ENCODE peak calls at places on chromosomes 7 and 10, in five cellular contexts. V, C, K, E and H are unnamed samples.

GRCh38 chr10:92691591-92692084 is 1.9 kb downstream of the HHEX start:
- DNase-seq in V (no peak), C (no peak), K (no peak), E (peak), H (peak)

GRCh38 chr10:71263376-71263775 is 51.0 kb downstream of the UNC5B start:
- DNase-seq in V (no peak), C (peak), K (no peak), E (no peak), H (peak)

GRCh38 chr10:126433351-126433750 is 45.1 kb upstream of the ADAM12 start:
- DNase-seq in V (no peak), C (no peak), K (no peak), E (no peak), H (no peak)

GRCh38 chr7:94445696-94446194 is 51.0 kb downstream of the COL1A2 start:
- DNase-seq in V (no peak), C (no peak), K (no peak), E (no peak), H (no peak)

GRCh38 chr7:99379043-99379577 is 4.6 kb downstream of the ARPC1B start:
- DNase-seq in V (peak), C (no peak), K (peak), E (no peak), H (no peak)

GRCh38 chr7:81285142-81285871 is 366.5 kb upstream of the SEMA3C start:
- DNase-seq in V (peak), C (no peak), K (peak), E (no peak), H (no peak)

GRCh38 chr10:67549390-67549789 is 146.6 kb downstream of the CTNNA3 start:
- DNase-seq in V (no peak), C (no peak), K (no peak), E (no peak), H (no peak)

GRCh38 chr10:79487296-79488194 is 24.8 kb upstream of the EIF5AL1 start:
- DNase-seq in V (peak), C (peak), K (peak), E (peak), H (peak)

GRCh38 chr7:147571436-147572180 is 1019.0 kb upstream of the C7orf33 start:
- DNase-seq in V (no peak), C (no peak), K (no peak), E (no peak), H (no peak)

GRCh38 chr7:111198255-111198654 is 107.3 kb downstream of the LRRN3 start:
- DNase-seq in V (peak), C (no peak), K (peak), E (no peak), H (no peak)

GRCh38 chr7:93551063-93551895 is 23.2 kb downstream of the CALCR start:
- DNase-seq in V (peak), C (peak), K (peak), E (peak), H (no peak)

GRCh38 chr7:367351-367841 is 77.4 kb downstream of the FOXL3 start:
- DNase-seq in V (no peak), C (no peak), K (no peak), E (no peak), H (no peak)

GRCh38 chr7:22944506-22944905 is 69.4 kb downstream of the HYCC1 start:
- DNase-seq in V (peak), C (no peak), K (peak), E (no peak), H (no peak)

GRCh38 chr10:124045794-124046355 is 47.5 kb downstream of the CHST15 start:
- DNase-seq in V (no peak), C (no peak), K (no peak), E (no peak), H (no peak)

GRCh38 chr7:150851497-150852370 is 583 bp upstream of the AOC1 start:
- DNase-seq in V (no peak), C (no peak), K (no peak), E (no peak), H (no peak)

GRCh38 chr7:116399808-116400207 is 99.7 kb upstream of the CAV2 start:
- DNase-seq in V (peak), C (no peak), K (peak), E (no peak), H (no peak)

GRCh38 chr7:121530251-121531174 is 134.4 kb upstream of the FAM3C start:
- DNase-seq in V (peak), C (no peak), K (peak), E (no peak), H (no peak)

GRCh38 chr10:119737039-119737663 is 11.3 kb downstream of the INPP5F start:
- DNase-seq in V (no peak), C (no peak), K (no peak), E (no peak), H (no peak)

GRCh38 chr7:139479620-139480019 is 3.9 kb downstream of the KLRG2 start:
- DNase-seq in V (no peak), C (peak), K (no peak), E (no peak), H (no peak)

GRCh38 chr7:25759748-25760147 is 392.2 kb upstream of the NFE2L3 start:
- DNase-seq in V (no peak), C (no peak), K (no peak), E (peak), H (peak)

GRCh38 chr10:78761241-78761825 is 307.4 kb upstream of the ZMIZ1 start:
- DNase-seq in V (no peak), C (no peak), K (no peak), E (no peak), H (no peak)

GRCh38 chr7:124263232-124263827 is 230.5 kb upstream of the TMEM229A start:
- DNase-seq in V (peak), C (no peak), K (no peak), E (peak), H (peak)

GRCh38 chr7:88401009-88401623 is 94.4 kb upstream of the STEAP4 start:
- DNase-seq in V (no peak), C (no peak), K (peak), E (peak), H (no peak)

GRCh38 chr10:124149681-124150080 is 56.3 kb upstream of the CHST15 start:
- DNase-seq in V (no peak), C (no peak), K (no peak), E (no peak), H (peak)

GRCh38 chr7:42099837-42100508 is 137.0 kb downstream of the GLI3 start:
- DNase-seq in V (peak), C (no peak), K (no peak), E (no peak), H (no peak)

GRCh38 chr10:54758791-54759190 is 42.2 kb downstream of the PCDH15 start:
- DNase-seq in V (no peak), C (no peak), K (no peak), E (no peak), H (no peak)

GRCh38 chr7:65946895-65947294 is 35.1 kb downstream of the GUSB start:
- DNase-seq in V (peak), C (no peak), K (peak), E (no peak), H (no peak)

GRCh38 chr10:75452997-75453396 is 21.6 kb downstream of the LRMDA start:
- DNase-seq in V (no peak), C (no peak), K (no peak), E (no peak), H (peak)

GRCh38 chr7:41459623-41460256 is 243.2 kb downstream of the INHBA start:
- DNase-seq in V (no peak), C (no peak), K (no peak), E (no peak), H (no peak)

GRCh38 chr7:41648506-41648905 is 54.4 kb downstream of the INHBA start:
- DNase-seq in V (peak), C (no peak), K (no peak), E (no peak), H (no peak)

GRCh38 chr10:35394411-35394851 is 58.1 kb downstream of the CCNY start:
- DNase-seq in V (no peak), C (no peak), K (no peak), E (no peak), H (peak)

GRCh38 chr10:635088-635861 is 54.2 kb downstream of the DIP2C start:
- DNase-seq in V (no peak), C (no peak), K (no peak), E (no peak), H (no peak)

GRCh38 chr10:109961181-109962001 is 38.1 kb upstream of the XPNPEP1 start:
- DNase-seq in V (no peak), C (no peak), K (peak), E (peak), H (no peak)

GRCh38 chr10:86876748-86877147 is 80.7 kb downstream of the MMRN2 start:
- DNase-seq in V (peak), C (no peak), K (peak), E (no peak), H (no peak)

GRCh38 chr10:114017873-114018272 is 25.8 kb upstream of the ADRB1 start:
- DNase-seq in V (no peak), C (no peak), K (no peak), E (no peak), H (no peak)

GRCh38 chr7:135768990-135769389 is 20.4 kb upstream of the FAM180A start:
- DNase-seq in V (no peak), C (no peak), K (no peak), E (no peak), H (no peak)

GRCh38 chr7:93938293-93938692 is 16.8 kb downstream of the GNG11 start:
- DNase-seq in V (no peak), C (no peak), K (no peak), E (no peak), H (no peak)

GRCh38 chr10:118594392-118595063 is 920 bp downstream of the PRLHR start:
- DNase-seq in V (peak), C (peak), K (peak), E (peak), H (peak)

GRCh38 chr7:12386237-12386839 is 17.3 kb downstream of the VWDE start:
- DNase-seq in V (no peak), C (peak), K (no peak), E (no peak), H (no peak)